ENCODE peak calls at places on chromosomes 13 and 19, in ten cellular contexts. One of them, this sample, is unnamed.

GRCh38 chr19:42529248-42529764 is 1.0 kb upstream of the CEACAM1 start:
- DNase-seq in fibroblast of mammary gland: peak
- DNase-seq in A549: peak
- DNase-seq in nephron progenitor cell: peak
- DNase-seq in colonic mucosa: peak
- DNase-seq in left ventricle myocardium inferior: peak
- DNase-seq in MCF 10A: peak
- DNase-seq in fibroblast of pulmonary artery: peak
- DNase-seq in glutamatergic neuron: peak
- DNase-seq in fibroblast of the aortic adventitia: peak
- DNase-seq in this sample: peak

GRCh38 chr19:46659151-46660007 is 1.6 kb downstream of the DACT3 start:
- DNase-seq in fibroblast of the aortic adventitia: peak
- DNase-seq in fibroblast of pulmonary artery: peak
- DNase-seq in fibroblast of mammary gland: no peak
- DNase-seq in glutamatergic neuron: peak
- DNase-seq in MCF 10A: no peak
- DNase-seq in A549: peak
- DNase-seq in left ventricle myocardium inferior: no peak
- DNase-seq in nephron progenitor cell: peak
- DNase-seq in colonic mucosa: peak
- DNase-seq in this sample: peak

GRCh38 chr19:32550666-32551065 is 30.3 kb upstream of the PDCD5 start:
- DNase-seq in nephron progenitor cell: no peak
- DNase-seq in glutamatergic neuron: no peak
- DNase-seq in fibroblast of pulmonary artery: no peak
- DNase-seq in left ventricle myocardium inferior: no peak
- DNase-seq in colonic mucosa: no peak
- DNase-seq in A549: no peak
- DNase-seq in fibroblast of mammary gland: no peak
- DNase-seq in fibroblast of the aortic adventitia: no peak
- DNase-seq in MCF 10A: no peak
- DNase-seq in this sample: no peak

GRCh38 chr19:22622901-22623840 is 11.0 kb upstream of the ZNF492 start:
- DNase-seq in fibroblast of pulmonary artery: no peak
- DNase-seq in fibroblast of the aortic adventitia: no peak
- DNase-seq in nephron progenitor cell: no peak
- DNase-seq in left ventricle myocardium inferior: no peak
- DNase-seq in fibroblast of mammary gland: no peak
- DNase-seq in MCF 10A: no peak
- DNase-seq in colonic mucosa: no peak
- DNase-seq in A549: no peak
- DNase-seq in glutamatergic neuron: no peak
- DNase-seq in this sample: no peak

GRCh38 chr19:43229315-43229714 is 23.9 kb upstream of the PSG4 start:
- DNase-seq in A549: peak
- DNase-seq in MCF 10A: peak
- DNase-seq in left ventricle myocardium inferior: no peak
- DNase-seq in fibroblast of pulmonary artery: peak
- DNase-seq in glutamatergic neuron: no peak
- DNase-seq in colonic mucosa: no peak
- DNase-seq in nephron progenitor cell: no peak
- DNase-seq in fibroblast of the aortic adventitia: peak
- DNase-seq in fibroblast of mammary gland: no peak
- DNase-seq in this sample: no peak

GRCh38 chr13:98664047-98664446 is 87.1 kb upstream of the STK24 start:
- DNase-seq in fibroblast of mammary gland: peak
- DNase-seq in left ventricle myocardium inferior: no peak
- DNase-seq in nephron progenitor cell: no peak
- DNase-seq in fibroblast of the aortic adventitia: peak
- DNase-seq in A549: no peak
- DNase-seq in colonic mucosa: no peak
- DNase-seq in MCF 10A: peak
- DNase-seq in glutamatergic neuron: no peak
- DNase-seq in fibroblast of pulmonary artery: peak
- DNase-seq in this sample: no peak

GRCh38 chr19:33997690-33998089 is 174.6 kb upstream of the LSM14A start:
- DNase-seq in glutamatergic neuron: no peak
- DNase-seq in fibroblast of the aortic adventitia: peak
- DNase-seq in fibroblast of pulmonary artery: no peak
- DNase-seq in colonic mucosa: no peak
- DNase-seq in fibroblast of mammary gland: no peak
- DNase-seq in MCF 10A: no peak
- DNase-seq in nephron progenitor cell: no peak
- DNase-seq in A549: no peak
- DNase-seq in left ventricle myocardium inferior: no peak
- DNase-seq in this sample: no peak

GRCh38 chr13:30319703-30320102 is 12.4 kb upstream of the KATNAL1 start:
- DNase-seq in fibroblast of the aortic adventitia: peak
- DNase-seq in MCF 10A: no peak
- DNase-seq in colonic mucosa: no peak
- DNase-seq in A549: no peak
- DNase-seq in nephron progenitor cell: no peak
- DNase-seq in glutamatergic neuron: no peak
- DNase-seq in left ventricle myocardium inferior: no peak
- DNase-seq in fibroblast of mammary gland: no peak
- DNase-seq in fibroblast of pulmonary artery: no peak
- DNase-seq in this sample: no peak

GRCh38 chr13:86933676-86934075 is 737.5 kb upstream of the SLITRK5 start:
- DNase-seq in MCF 10A: no peak
- DNase-seq in nephron progenitor cell: no peak
- DNase-seq in fibroblast of pulmonary artery: no peak
- DNase-seq in left ventricle myocardium inferior: no peak
- DNase-seq in fibroblast of mammary gland: no peak
- DNase-seq in colonic mucosa: no peak
- DNase-seq in A549: no peak
- DNase-seq in glutamatergic neuron: no peak
- DNase-seq in fibroblast of the aortic adventitia: no peak
- DNase-seq in this sample: no peak

GRCh38 chr13:76792680-76793334 is 93.4 kb downstream of the KCTD12 start:
- DNase-seq in colonic mucosa: peak
- DNase-seq in nephron progenitor cell: no peak
- DNase-seq in A549: no peak
- DNase-seq in glutamatergic neuron: no peak
- DNase-seq in fibroblast of mammary gland: peak
- DNase-seq in left ventricle myocardium inferior: no peak
- DNase-seq in fibroblast of pulmonary artery: peak
- DNase-seq in fibroblast of the aortic adventitia: peak
- DNase-seq in MCF 10A: no peak
- DNase-seq in this sample: no peak
- TF ChIP-seq CTCF in colonic mucosa: no peak
- TF ChIP-seq CTCF in nephron progenitor cell: no peak
- TF ChIP-seq CTCF in A549: no peak
- TF ChIP-seq CTCF in glutamatergic neuron: no peak
- TF ChIP-seq CTCF in fibroblast of mammary gland: peak
- TF ChIP-seq CTCF in left ventricle myocardium inferior: no peak
- TF ChIP-seq CTCF in fibroblast of pulmonary artery: peak
- TF ChIP-seq CTCF in fibroblast of the aortic adventitia: peak
- TF ChIP-seq CTCF in MCF 10A: no peak
- TF ChIP-seq CTCF in this sample: no peak

GRCh38 chr13:96817336-96817941 is 176.8 kb downstream of the OXGR1 start:
- DNase-seq in fibroblast of the aortic adventitia: peak
- DNase-seq in left ventricle myocardium inferior: no peak
- DNase-seq in fibroblast of mammary gland: peak
- DNase-seq in A549: peak
- DNase-seq in colonic mucosa: no peak
- DNase-seq in fibroblast of pulmonary artery: peak
- DNase-seq in glutamatergic neuron: no peak
- DNase-seq in nephron progenitor cell: no peak
- DNase-seq in MCF 10A: peak
- DNase-seq in this sample: peak
- TF ChIP-seq CTCF in fibroblast of the aortic adventitia: peak
- TF ChIP-seq CTCF in left ventricle myocardium inferior: peak
- TF ChIP-seq CTCF in fibroblast of mammary gland: peak
- TF ChIP-seq CTCF in A549: peak
- TF ChIP-seq CTCF in colonic mucosa: peak
- TF ChIP-seq CTCF in fibroblast of pulmonary artery: peak
- TF ChIP-seq CTCF in glutamatergic neuron: peak
- TF ChIP-seq CTCF in nephron progenitor cell: peak
- TF ChIP-seq CTCF in MCF 10A: peak
- TF ChIP-seq CTCF in this sample: peak

DNA sequence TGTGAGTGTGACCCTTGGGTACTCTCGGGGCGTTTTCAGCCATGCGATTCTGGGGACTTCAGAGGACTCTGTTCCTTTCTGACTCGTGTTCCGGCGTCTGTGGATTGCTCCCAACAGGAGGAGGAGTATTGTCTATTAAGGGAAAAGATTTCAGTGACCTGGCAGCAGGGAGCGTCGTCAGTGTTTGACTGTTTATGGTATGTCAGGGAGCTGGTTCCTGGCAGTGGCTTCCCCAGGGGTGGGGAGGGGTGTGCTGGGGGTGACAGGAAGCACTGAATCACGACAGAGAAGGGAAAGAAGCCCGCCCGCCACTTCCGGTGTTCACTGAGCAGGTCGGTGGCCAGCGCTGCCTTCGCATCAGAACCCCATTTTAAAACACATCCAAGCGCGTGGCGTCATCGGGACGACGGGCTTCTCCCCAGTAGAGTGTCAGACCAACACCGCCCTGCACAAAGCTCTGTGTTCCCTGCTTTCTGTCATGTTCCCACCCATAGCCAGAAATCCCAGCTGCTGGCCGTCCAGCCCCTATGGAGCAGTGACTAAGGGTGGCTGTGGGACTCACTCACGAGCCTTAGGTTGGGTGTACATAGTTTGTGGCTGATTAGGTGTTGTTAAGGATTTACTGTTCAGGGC is 33.8 kb downstream of the COL4A2 start:
- DNase-seq in A549: no peak
- DNase-seq in glutamatergic neuron: no peak
- DNase-seq in left ventricle myocardium inferior: peak
- DNase-seq in colonic mucosa: peak
- DNase-seq in fibroblast of pulmonary artery: peak
- DNase-seq in MCF 10A: no peak
- DNase-seq in nephron progenitor cell: peak
- DNase-seq in fibroblast of mammary gland: peak
- DNase-seq in fibroblast of the aortic adventitia: peak
- DNase-seq in this sample: peak
- TF ChIP-seq CTCF in A549: no peak
- TF ChIP-seq CTCF in glutamatergic neuron: no peak
- TF ChIP-seq CTCF in left ventricle myocardium inferior: no peak
- TF ChIP-seq CTCF in colonic mucosa: no peak
- TF ChIP-seq CTCF in fibroblast of pulmonary artery: no peak
- TF ChIP-seq CTCF in MCF 10A: no peak
- TF ChIP-seq CTCF in nephron progenitor cell: no peak
- TF ChIP-seq CTCF in fibroblast of mammary gland: no peak
- TF ChIP-seq CTCF in fibroblast of the aortic adventitia: no peak
- TF ChIP-seq CTCF in this sample: no peak

GRCh38 chr19:16518061-16518460 is 21.9 kb downstream of the C19orf44 start:
- DNase-seq in nephron progenitor cell: no peak
- DNase-seq in fibroblast of mammary gland: no peak
- DNase-seq in MCF 10A: no peak
- DNase-seq in colonic mucosa: no peak
- DNase-seq in left ventricle myocardium inferior: no peak
- DNase-seq in glutamatergic neuron: no peak
- DNase-seq in fibroblast of the aortic adventitia: no peak
- DNase-seq in A549: no peak
- DNase-seq in fibroblast of pulmonary artery: no peak
- DNase-seq in this sample: no peak

GRCh38 chr19:16514383-16515019 is 18.3 kb downstream of the C19orf44 start:
- DNase-seq in nephron progenitor cell: no peak
- DNase-seq in fibroblast of pulmonary artery: no peak
- DNase-seq in A549: no peak
- DNase-seq in colonic mucosa: no peak
- DNase-seq in MCF 10A: no peak
- DNase-seq in glutamatergic neuron: no peak
- DNase-seq in left ventricle myocardium inferior: no peak
- DNase-seq in fibroblast of mammary gland: no peak
- DNase-seq in fibroblast of the aortic adventitia: no peak
- DNase-seq in this sample: no peak

GRCh38 chr19:16516923-16517610 is 20.9 kb downstream of the C19orf44 start:
- DNase-seq in A549: no peak
- DNase-seq in fibroblast of mammary gland: no peak
- DNase-seq in MCF 10A: no peak
- DNase-seq in nephron progenitor cell: no peak
- DNase-seq in fibroblast of the aortic adventitia: no peak
- DNase-seq in left ventricle myocardium inferior: no peak
- DNase-seq in colonic mucosa: no peak
- DNase-seq in fibroblast of pulmonary artery: no peak
- DNase-seq in glutamatergic neuron: no peak
- DNase-seq in this sample: no peak

GRCh38 chr19:16518483-16519229 is 22.5 kb downstream of the C19orf44 start:
- DNase-seq in MCF 10A: no peak
- DNase-seq in A549: no peak
- DNase-seq in fibroblast of the aortic adventitia: no peak
- DNase-seq in nephron progenitor cell: no peak
- DNase-seq in colonic mucosa: no peak
- DNase-seq in fibroblast of mammary gland: no peak
- DNase-seq in left ventricle myocardium inferior: no peak
- DNase-seq in glutamatergic neuron: no peak
- DNase-seq in fibroblast of pulmonary artery: no peak
- DNase-seq in this sample: no peak

GRCh38 chr19:16516381-16516780 is 20.2 kb downstream of the C19orf44 start:
- DNase-seq in left ventricle myocardium inferior: no peak
- DNase-seq in A549: no peak
- DNase-seq in fibroblast of pulmonary artery: no peak
- DNase-seq in nephron progenitor cell: no peak
- DNase-seq in fibroblast of mammary gland: no peak
- DNase-seq in MCF 10A: no peak
- DNase-seq in fibroblast of the aortic adventitia: no peak
- DNase-seq in glutamatergic neuron: no peak
- DNase-seq in colonic mucosa: no peak
- DNase-seq in this sample: no peak
- TF ChIP-seq CTCF in left ventricle myocardium inferior: no peak
- TF ChIP-seq CTCF in A549: no peak
- TF ChIP-seq CTCF in fibroblast of pulmonary artery: no peak
- TF ChIP-seq CTCF in nephron progenitor cell: no peak
- TF ChIP-seq CTCF in fibroblast of mammary gland: no peak
- TF ChIP-seq CTCF in MCF 10A: no peak
- TF ChIP-seq CTCF in fibroblast of the aortic adventitia: no peak
- TF ChIP-seq CTCF in glutamatergic neuron: no peak
- TF ChIP-seq CTCF in colonic mucosa: no peak
- TF ChIP-seq CTCF in this sample: no peak

GRCh38 chr13:57763689-57764088 is 132.1 kb downstream of the PCDH17 start:
- DNase-seq in fibroblast of pulmonary artery: no peak
- DNase-seq in MCF 10A: no peak
- DNase-seq in nephron progenitor cell: no peak
- DNase-seq in A549: no peak
- DNase-seq in fibroblast of mammary gland: no peak
- DNase-seq in fibroblast of the aortic adventitia: no peak
- DNase-seq in colonic mucosa: no peak
- DNase-seq in glutamatergic neuron: no peak
- DNase-seq in left ventricle myocardium inferior: no peak
- DNase-seq in this sample: no peak
- TF ChIP-seq CTCF in fibroblast of pulmonary artery: no peak
- TF ChIP-seq CTCF in MCF 10A: no peak
- TF ChIP-seq CTCF in nephron progenitor cell: no peak
- TF ChIP-seq CTCF in A549: no peak
- TF ChIP-seq CTCF in fibroblast of mammary gland: no peak
- TF ChIP-seq CTCF in fibroblast of the aortic adventitia: no peak
- TF ChIP-seq CTCF in colonic mucosa: no peak
- TF ChIP-seq CTCF in glutamatergic neuron: no peak
- TF ChIP-seq CTCF in left ventricle myocardium inferior: no peak
- TF ChIP-seq CTCF in this sample: no peak